ENCODE peak calls at places on chromosomes 1 and 21, in eight cellular contexts. One of them, this sample, is unnamed. For H3K9me3, the result is how much of the 10 kb centered on the place peaks cover.

GRCh38 chr21:44871576-44872265 is 1.8 kb downstream of the PTTG1IP start:
- DNase-seq in GM23248: peak
- DNase-seq in ovary: peak
- DNase-seq in mucosa of descending colon: peak
- DNase-seq in body of pancreas: peak
- DNase-seq in left lung: peak
- DNase-seq in PC-9: peak
- DNase-seq in aorta: peak
- DNase-seq in this sample: no peak

GRCh38 chr1:222064388-222065201 is 322.7 kb upstream of the DUSP10 start:
- DNase-seq in GM23248: peak
- DNase-seq in ovary: no peak
- DNase-seq in mucosa of descending colon: no peak
- DNase-seq in body of pancreas: no peak
- DNase-seq in left lung: no peak
- DNase-seq in PC-9: no peak
- DNase-seq in aorta: no peak
- DNase-seq in this sample: no peak

GRCh38 chr21:26806734-26807372 is 38.4 kb downstream of the ADAMTS1 start:
- DNase-seq in GM23248: peak
- DNase-seq in ovary: no peak
- DNase-seq in mucosa of descending colon: no peak
- DNase-seq in body of pancreas: no peak
- DNase-seq in left lung: no peak
- DNase-seq in PC-9: no peak
- DNase-seq in aorta: no peak
- DNase-seq in this sample: no peak

GRCh38 chr1:150650193-150650592 is 20.8 kb upstream of the ENSA start:
- DNase-seq in GM23248: no peak
- DNase-seq in ovary: no peak
- DNase-seq in mucosa of descending colon: peak
- DNase-seq in body of pancreas: peak
- DNase-seq in left lung: no peak
- DNase-seq in PC-9: peak
- DNase-seq in aorta: no peak
- DNase-seq in this sample: no peak

GRCh38 chr1:111556318-111557037 is 53.0 kb upstream of the ADORA3 start:
- DNase-seq in GM23248: no peak
- DNase-seq in ovary: no peak
- DNase-seq in mucosa of descending colon: no peak
- DNase-seq in body of pancreas: no peak
- DNase-seq in left lung: no peak
- DNase-seq in PC-9: no peak
- DNase-seq in aorta: no peak
- DNase-seq in this sample: no peak

GRCh38 chr1:19563336-19564097 is 78.2 kb upstream of the CAPZB start:
- DNase-seq in GM23248: peak
- DNase-seq in ovary: peak
- DNase-seq in mucosa of descending colon: peak
- DNase-seq in body of pancreas: peak
- DNase-seq in left lung: peak
- DNase-seq in PC-9: no peak
- DNase-seq in aorta: peak
- DNase-seq in this sample: no peak

GRCh38 chr1:160633330-160633903 is 13.4 kb downstream of the SLAMF1 start:
- DNase-seq in GM23248: no peak
- DNase-seq in ovary: no peak
- DNase-seq in mucosa of descending colon: no peak
- DNase-seq in body of pancreas: no peak
- DNase-seq in left lung: no peak
- DNase-seq in PC-9: no peak
- DNase-seq in aorta: no peak
- DNase-seq in this sample: no peak

GRCh38 chr1:238252033-238252802 is 361.5 kb upstream of the ZP4 start:
- DNase-seq in GM23248: peak
- DNase-seq in ovary: peak
- DNase-seq in mucosa of descending colon: peak
- DNase-seq in body of pancreas: peak
- DNase-seq in left lung: no peak
- DNase-seq in PC-9: no peak
- DNase-seq in aorta: peak
- DNase-seq in this sample: no peak

GRCh38 chr1:246748867-246749266 is 24.7 kb downstream of the SCCPDH start:
- DNase-seq in GM23248: peak
- DNase-seq in ovary: no peak
- DNase-seq in mucosa of descending colon: no peak
- DNase-seq in body of pancreas: no peak
- DNase-seq in left lung: no peak
- DNase-seq in PC-9: no peak
- DNase-seq in aorta: no peak
- DNase-seq in this sample: no peak

GRCh38 chr1:246753670-246754535 is 29.7 kb downstream of the SCCPDH start:
- DNase-seq in GM23248: peak
- DNase-seq in ovary: peak
- DNase-seq in mucosa of descending colon: peak
- DNase-seq in body of pancreas: peak
- DNase-seq in left lung: no peak
- DNase-seq in PC-9: no peak
- DNase-seq in aorta: no peak
- DNase-seq in this sample: peak

GRCh38 chr1:246750752-246751151 is 26.5 kb downstream of the SCCPDH start:
- DNase-seq in GM23248: no peak
- DNase-seq in ovary: no peak
- DNase-seq in mucosa of descending colon: peak
- DNase-seq in body of pancreas: no peak
- DNase-seq in left lung: no peak
- DNase-seq in PC-9: no peak
- DNase-seq in aorta: no peak
- DNase-seq in this sample: no peak

GRCh38 chr1:246742396-246742795 is 18.2 kb downstream of the SCCPDH start:
- DNase-seq in GM23248: no peak
- DNase-seq in ovary: no peak
- DNase-seq in mucosa of descending colon: no peak
- DNase-seq in body of pancreas: no peak
- DNase-seq in left lung: no peak
- DNase-seq in PC-9: no peak
- DNase-seq in aorta: no peak
- DNase-seq in this sample: no peak

DNA sequence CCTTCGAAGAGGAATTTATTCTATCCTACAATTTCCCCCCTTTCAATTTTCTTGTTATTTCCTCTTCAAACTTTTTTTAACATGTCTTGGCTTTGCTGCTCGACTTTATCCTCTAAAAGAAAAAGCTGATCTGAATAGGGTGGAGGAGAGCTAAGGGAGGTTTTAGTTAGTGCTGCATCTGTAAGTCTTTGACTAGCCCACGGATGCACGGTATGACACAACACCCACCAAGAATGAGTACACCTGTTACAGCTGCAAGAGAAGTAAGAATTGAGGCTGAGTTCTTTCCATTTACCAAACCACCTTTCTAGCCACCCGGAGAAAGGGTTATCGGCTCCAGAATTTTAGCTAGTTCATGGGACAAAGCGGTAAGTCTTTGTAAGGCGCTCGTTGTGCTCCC is 23.8 kb downstream of the SCCPDH start:
- DNase-seq in GM23248: no peak
- DNase-seq in ovary: no peak
- DNase-seq in mucosa of descending colon: no peak
- DNase-seq in body of pancreas: no peak
- DNase-seq in left lung: no peak
- DNase-seq in PC-9: no peak
- DNase-seq in aorta: no peak
- DNase-seq in this sample: no peak
- H3K9me3 ChIP-seq in GM23248: under half
- H3K9me3 ChIP-seq in ovary: under half
- H3K9me3 ChIP-seq in mucosa of descending colon: under half
- H3K9me3 ChIP-seq in body of pancreas: under half
- H3K9me3 ChIP-seq in left lung: under half
- H3K9me3 ChIP-seq in PC-9: under half
- H3K9me3 ChIP-seq in aorta: under half
- H3K9me3 ChIP-seq in this sample: under half

GRCh38 chr1:70586046-70586445 is 175.0 kb downstream of the CTH start:
- DNase-seq in GM23248: no peak
- DNase-seq in ovary: no peak
- DNase-seq in mucosa of descending colon: no peak
- DNase-seq in body of pancreas: no peak
- DNase-seq in left lung: no peak
- DNase-seq in PC-9: no peak
- DNase-seq in aorta: no peak
- DNase-seq in this sample: no peak
- H3K9me3 ChIP-seq in GM23248: under half
- H3K9me3 ChIP-seq in ovary: under half
- H3K9me3 ChIP-seq in mucosa of descending colon: under half
- H3K9me3 ChIP-seq in body of pancreas: under half
- H3K9me3 ChIP-seq in left lung: under half
- H3K9me3 ChIP-seq in PC-9: under half
- H3K9me3 ChIP-seq in aorta: under half
- H3K9me3 ChIP-seq in this sample: under half

DNA sequence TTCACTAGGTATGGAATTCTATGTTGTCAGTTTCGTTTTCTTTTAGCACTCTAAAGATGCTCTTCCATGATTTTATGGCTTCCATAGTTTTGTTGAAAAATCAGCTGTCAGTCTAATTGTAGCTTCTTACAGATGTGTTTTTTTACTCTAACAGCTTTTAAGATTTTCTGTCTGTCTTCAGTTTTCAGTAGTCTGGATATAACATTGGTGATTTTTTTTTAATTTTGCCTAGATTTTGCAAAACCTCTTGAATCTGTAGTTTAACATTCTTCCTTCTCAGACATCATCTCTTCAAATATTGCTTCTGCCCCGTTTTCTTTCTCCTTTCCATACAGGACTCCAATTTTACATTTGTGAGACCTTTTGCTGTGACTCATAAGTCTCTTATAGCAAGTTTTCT is 17.9 kb upstream of the DYRK1A start:
- DNase-seq in GM23248: peak
- DNase-seq in ovary: no peak
- DNase-seq in mucosa of descending colon: no peak
- DNase-seq in body of pancreas: no peak
- DNase-seq in left lung: no peak
- DNase-seq in PC-9: no peak
- DNase-seq in aorta: no peak
- DNase-seq in this sample: no peak
- H3K9me3 ChIP-seq in GM23248: under half
- H3K9me3 ChIP-seq in ovary: under half
- H3K9me3 ChIP-seq in mucosa of descending colon: under half
- H3K9me3 ChIP-seq in body of pancreas: under half
- H3K9me3 ChIP-seq in left lung: under half
- H3K9me3 ChIP-seq in PC-9: under half
- H3K9me3 ChIP-seq in aorta: under half
- H3K9me3 ChIP-seq in this sample: under half

DNA sequence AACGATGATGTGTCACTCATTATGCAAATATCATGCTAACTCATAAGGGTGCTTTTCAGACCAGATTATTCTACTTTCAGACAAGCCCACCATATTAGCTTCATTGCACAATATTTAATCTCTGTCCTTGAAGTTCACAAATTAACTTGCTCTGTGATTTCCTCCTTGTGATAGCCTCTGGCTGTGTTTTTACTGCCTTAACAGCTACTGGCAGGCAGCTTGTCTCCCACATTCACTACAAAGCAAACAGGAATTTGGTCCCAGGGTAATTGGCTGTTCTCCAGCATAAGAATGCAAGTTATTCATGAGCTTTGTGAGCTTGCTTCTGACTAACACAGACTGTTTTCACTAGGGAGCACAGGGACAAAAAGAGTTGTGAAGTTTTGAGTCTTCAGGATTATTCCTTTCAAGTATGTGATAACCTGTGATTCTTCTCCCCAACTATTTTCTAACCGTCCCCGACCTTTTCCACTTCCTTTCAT is 87.9 kb upstream of the HMCN1 start:
- DNase-seq in GM23248: peak
- DNase-seq in ovary: no peak
- DNase-seq in mucosa of descending colon: peak
- DNase-seq in body of pancreas: peak
- DNase-seq in left lung: no peak
- DNase-seq in PC-9: peak
- DNase-seq in aorta: no peak
- DNase-seq in this sample: no peak
- H3K9me3 ChIP-seq in GM23248: under half
- H3K9me3 ChIP-seq in ovary: under half
- H3K9me3 ChIP-seq in mucosa of descending colon: under half
- H3K9me3 ChIP-seq in body of pancreas: under half
- H3K9me3 ChIP-seq in left lung: under half
- H3K9me3 ChIP-seq in PC-9: under half
- H3K9me3 ChIP-seq in aorta: under half
- H3K9me3 ChIP-seq in this sample: under half

GRCh38 chr1:40475268-40475667 is 1.8 kb upstream of the ZFP69 start:
- DNase-seq in GM23248: no peak
- DNase-seq in ovary: no peak
- DNase-seq in mucosa of descending colon: no peak
- DNase-seq in body of pancreas: no peak
- DNase-seq in left lung: no peak
- DNase-seq in PC-9: no peak
- DNase-seq in aorta: no peak
- DNase-seq in this sample: no peak

GRCh38 chr1:40469327-40469726 is 7.8 kb upstream of the ZFP69 start:
- DNase-seq in GM23248: no peak
- DNase-seq in ovary: no peak
- DNase-seq in mucosa of descending colon: no peak
- DNase-seq in body of pancreas: no peak
- DNase-seq in left lung: no peak
- DNase-seq in PC-9: no peak
- DNase-seq in aorta: no peak
- DNase-seq in this sample: no peak
- H3K9me3 ChIP-seq in GM23248: under half
- H3K9me3 ChIP-seq in ovary: under half
- H3K9me3 ChIP-seq in mucosa of descending colon: half or more
- H3K9me3 ChIP-seq in body of pancreas: under half
- H3K9me3 ChIP-seq in left lung: half or more
- H3K9me3 ChIP-seq in PC-9: half or more
- H3K9me3 ChIP-seq in aorta: under half
- H3K9me3 ChIP-seq in this sample: under half

GRCh38 chr1:203968728-203969127 is 104.2 kb upstream of the SOX13 start:
- DNase-seq in GM23248: peak
- DNase-seq in ovary: no peak
- DNase-seq in mucosa of descending colon: peak
- DNase-seq in body of pancreas: no peak
- DNase-seq in left lung: no peak
- DNase-seq in PC-9: no peak
- DNase-seq in aorta: no peak
- DNase-seq in this sample: no peak

GRCh38 chr1:203969846-203970245 is 103.1 kb upstream of the SOX13 start:
- DNase-seq in GM23248: no peak
- DNase-seq in ovary: no peak
- DNase-seq in mucosa of descending colon: no peak
- DNase-seq in body of pancreas: no peak
- DNase-seq in left lung: no peak
- DNase-seq in PC-9: no peak
- DNase-seq in aorta: no peak
- DNase-seq in this sample: no peak
- H3K9me3 ChIP-seq in GM23248: under half
- H3K9me3 ChIP-seq in ovary: under half
- H3K9me3 ChIP-seq in mucosa of descending colon: under half
- H3K9me3 ChIP-seq in body of pancreas: under half
- H3K9me3 ChIP-seq in left lung: under half
- H3K9me3 ChIP-seq in PC-9: under half
- H3K9me3 ChIP-seq in aorta: under half
- H3K9me3 ChIP-seq in this sample: under half